ENCODE peak calls at places on chromosomes 11 and 22, in eight cellular contexts. T, C, I, D, X, O, G and H are unnamed samples.

GRCh38 chr22:40071720-40072119 is 77.0 kb downstream of the FAM83F start:
- DNase-seq in O (no peak), T (no peak), C (no peak), G (no peak), D (no peak), I (no peak), X (no peak), H (no peak)

GRCh38 chr11:74345420-74345819 is 34.0 kb upstream of the P4HA3 start:
- DNase-seq in D (no peak), T (no peak), G (no peak), O (no peak), I (no peak), X (no peak), C (no peak), H (no peak)

GRCh38 chr11:65891180-65892136 is 985 bp downstream of the CCDC85B start:
- DNase-seq in T (peak; percentile 68), C (no peak), G (no peak), X (peak; percentile 63), D (peak; percentile 95), O (peak; percentile 62), I (peak; percentile 69), H (peak; percentile 44)

GRCh38 chr11:71251761-71252433 is 480 bp downstream of the SHANK2 start:
- DNase-seq in X (peak; percentile 48), T (no peak), C (no peak), D (peak; percentile 59), I (peak; percentile 12), O (peak; percentile 17), G (no peak), H (no peak)

GRCh38 chr11:35337136-35337918 is 82.0 kb downstream of the SLC1A2 start:
- DNase-seq in I (no peak), C (peak; percentile 99), X (peak; percentile 86), O (no peak), D (peak; percentile 97), G (no peak), T (peak; percentile 7), H (peak; percentile 88)

GRCh38 chr22:44640618-44641155 is 61.3 kb upstream of the PRR5 start:
- DNase-seq in D (no peak), I (no peak), T (no peak), O (no peak), X (no peak), C (no peak), G (no peak), H (no peak)

GRCh38 chr22:32897400-32897799 is 95.9 kb downstream of the TIMP3 start:
- DNase-seq in C (peak; percentile 91), X (no peak), D (no peak), O (no peak), I (no peak), G (no peak), T (no peak), H (no peak)

GRCh38 chr11:2741006-2741376 is 41.2 kb upstream of the KCNQ1OT1 start:
- DNase-seq in T (no peak), X (no peak), C (no peak), I (no peak), O (no peak), G (no peak), D (no peak), H (peak; percentile 31)

GRCh38 chr11:114089748-114090147 is 30.2 kb downstream of the ZBTB16 start:
- DNase-seq in D (no peak), C (no peak), O (no peak), X (no peak), T (no peak), G (no peak), I (no peak), H (no peak)

GRCh38 chr22:21014202-21015050 is 539 bp upstream of the P2RX6 start:
- DNase-seq in D (no peak), G (peak; percentile 14), I (peak; percentile 90), O (peak; percentile 91), T (peak; percentile 92), C (peak; percentile 92), X (peak; percentile 83), H (peak; percentile 92)

GRCh38 chr11:21556936-21557335 is 635.9 kb upstream of the ANO5 start:
- DNase-seq in I (no peak), G (no peak), C (peak; percentile 0), O (no peak), D (no peak), X (no peak), T (no peak), H (no peak)

GRCh38 chr11:70727899-70728620 is 329.7 kb downstream of the CTTN start:
- DNase-seq in T (no peak), C (no peak), X (no peak), I (no peak), D (no peak), G (no peak), O (no peak), H (no peak)

GRCh38 chr22:46972901-46973831 is 210.7 kb downstream of the TBC1D22A start:
- DNase-seq in T (no peak), D (no peak), G (no peak), C (no peak), X (no peak), I (no peak), O (no peak), H (no peak)

GRCh38 chr22:49042877-49043859 is 784.5 kb downstream of the BRD1 start:
- DNase-seq in O (no peak), D (no peak), C (no peak), I (no peak), T (no peak), G (no peak), X (no peak), H (no peak)

GRCh38 chr11:122851366-122852011 is 13.2 kb downstream of the CRTAM start:
- DNase-seq in T (no peak), X (no peak), C (no peak), I (peak; percentile 40), D (no peak), O (no peak), G (no peak), H (peak; percentile 28)

GRCh38 chr22:38655532-38656255 is 498 bp downstream of the FAM227A start:
- DNase-seq in C (peak; percentile 21), X (peak; percentile 18), O (peak; percentile 4), D (peak; percentile 15), T (no peak), G (no peak), I (peak; percentile 44), H (no peak)

GRCh38 chr22:19442166-19442565 is 5.3 kb downstream of the C22orf39 start:
- DNase-seq in T (no peak), G (no peak), C (no peak), I (no peak), O (no peak), X (no peak), D (no peak), H (peak; percentile 7)

GRCh38 chr11:64396079-64396591 is 37.2 kb downstream of the RPS6KA4 start:
- DNase-seq in O (no peak), X (no peak), D (no peak), G (no peak), T (no peak), C (no peak), I (no peak), H (no peak)

GRCh38 chr11:108135845-108136599 is 14.7 kb downstream of the ACAT1 start:
- DNase-seq in O (peak; percentile 24), I (peak; percentile 62), D (peak; percentile 57), C (peak; percentile 33), G (no peak), X (no peak), T (peak; percentile 29), H (no peak)

GRCh38 chr11:94876645-94877445 is 96.5 kb downstream of the CWC15 start:
- DNase-seq in T (peak; percentile 77), C (peak; percentile 97), X (peak; percentile 89), D (peak; percentile 84), O (peak; percentile 72), I (no peak), G (no peak), H (peak; percentile 82)

GRCh38 chr11:77171885-77172665 is 44.0 kb downstream of the MYO7A start:
- DNase-seq in T (no peak), O (no peak), G (no peak), C (no peak), D (no peak), X (no peak), I (no peak), H (no peak)

GRCh38 chr11:108289699-108290098 is 66.8 kb downstream of the ATM start:
- DNase-seq in T (no peak), C (no peak), O (no peak), D (peak; percentile 51), I (no peak), X (no peak), G (no peak), H (no peak)

GRCh38 chr11:57735655-57736298 is 5.5 kb upstream of the SELENOH start:
- DNase-seq in T (no peak), I (no peak), C (no peak), X (no peak), G (no peak), D (no peak), O (no peak), H (no peak)

GRCh38 chr11:96314326-96315050 is 28.5 kb downstream of the MAML2 start:
- DNase-seq in O (no peak), D (peak; percentile 94), T (no peak), G (no peak), I (no peak), X (peak; percentile 58), C (peak; percentile 92), H (no peak)

GRCh38 chr11:73374130-73374529 is 2.1 kb upstream of the RELT start:
- DNase-seq in X (no peak), D (no peak), C (no peak), G (no peak), O (no peak), I (no peak), T (no peak), H (no peak)

GRCh38 chr22:25563757-25564319 is 637 bp upstream of the GRK3 start:
- DNase-seq in O (peak; percentile 26), T (peak; percentile 52), I (peak; percentile 59), C (no peak), X (no peak), D (no peak), G (no peak), H (peak; percentile 93)

GRCh38 chr11:28738549-28738948 is 630.4 kb downstream of the METTL15 start:
- DNase-seq in G (no peak), T (no peak), I (no peak), D (peak; percentile 20), C (peak; percentile 76), O (no peak), X (no peak), H (no peak)

GRCh38 chr11:31601635-31602282 is 92.2 kb downstream of the ELP4 start:
- DNase-seq in X (no peak), D (no peak), O (no peak), I (no peak), G (no peak), C (no peak), T (no peak), H (no peak)

GRCh38 chr11:58513747-58514367 is 6.0 kb upstream of the OR5B21 start:
- DNase-seq in D (peak; percentile 92), C (peak; percentile 50), I (peak; percentile 27), G (no peak), X (peak; percentile 64), O (peak; percentile 10), T (no peak), H (peak; percentile 54)

GRCh38 chr11:92388380-92388779 is 163.8 kb downstream of the FAT3 start:
- DNase-seq in I (no peak), T (no peak), D (peak; percentile 9), C (no peak), O (no peak), G (no peak), X (no peak), H (no peak)

GRCh38 chr11:94926698-94927237 is 46.6 kb downstream of the CWC15 start:
- DNase-seq in C (peak; percentile 89), O (no peak), D (peak; percentile 12), X (peak; percentile 5), G (no peak), T (no peak), I (no peak), H (peak; percentile 69)

GRCh38 chr22:40348025-40348658 is 1.8 kb downstream of the ADSL start:
- DNase-seq in T (peak; percentile 67), O (peak; percentile 67), X (peak; percentile 48), G (no peak), D (peak; percentile 50), C (peak; percentile 45), I (peak; percentile 77), H (peak; percentile 53)

GRCh38 chr11:8732748-8733241 is 50.2 kb downstream of the RPL27A start:
- DNase-seq in D (peak; percentile 82), C (peak; percentile 84), G (no peak), I (no peak), X (peak; percentile 38), O (no peak), T (no peak), H (no peak)

GRCh38 chr11:69200331-69201047 is 44.8 kb downstream of the SMIM38 start:
- DNase-seq in I (no peak), X (no peak), O (no peak), C (no peak), G (no peak), T (no peak), D (no peak), H (no peak)